ENCODE peak calls at places on chromosome 14, in five cellular contexts. J is tibial nerve, P is Karpas-422, H is mucosa of descending colon, M is HCT116. Q is an unnamed sample.

GRCh38 chr14:20489093-20489994 is 16.0 kb upstream of the RNASE10 start:
- DNase-seq in J (no peak), P (no peak), H (no peak), M (no peak), Q (no peak)

GRCh38 chr14:20986811-20987210 is 3.0 kb upstream of the METTL17 start:
- DNase-seq in J (no peak), H (no peak), P (no peak), M (peak), Q (peak)

GRCh38 chr14:102437997-102438922 is 71.3 kb downstream of the ANKRD9 start:
- DNase-seq in J (peak), M (peak), P (peak), H (peak), Q (peak)

GRCh38 chr14:72610096-72610830 is 283.6 kb downstream of the DPF3 start:
- DNase-seq in H (no peak), M (no peak), P (no peak), J (no peak), Q (no peak)

GRCh38 chr14:21210023-21210422 is 54.2 kb upstream of the OR5AU1 start:
- DNase-seq in P (no peak), M (no peak), H (no peak), J (no peak), Q (no peak)

GRCh38 chr14:61860294-61860918 is 98.2 kb downstream of the SNAPC1 start:
- DNase-seq in J (no peak), M (peak), P (peak), H (no peak), Q (peak)

GRCh38 chr14:100488057-100488456 is 99.2 kb downstream of the BEGAIN start:
- DNase-seq in J (no peak), P (no peak), H (no peak), M (no peak), Q (no peak)

GRCh38 chr14:20477211-20477876 is 8.1 kb downstream of the PNP start:
- DNase-seq in J (no peak), M (no peak), P (peak), H (no peak), Q (no peak)

GRCh38 chr14:58864751-58865519 is 227.2 kb downstream of the DACT1 start:
- DNase-seq in M (no peak), J (no peak), H (no peak), P (no peak), Q (no peak)

GRCh38 chr14:92613008-92613658 is 99.6 kb downstream of the RIN3 start:
- DNase-seq in H (no peak), J (no peak), P (peak), M (no peak), Q (peak)

GRCh38 chr14:22466520-22466919 is 122.5 kb downstream of the DAD1 start:
- DNase-seq in H (no peak), P (no peak), M (no peak), J (no peak), Q (no peak)

GRCh38 chr14:19838433-19838832 is 34.9 kb downstream of the OR4N2 start:
- DNase-seq in H (no peak), M (no peak), P (no peak), J (no peak), Q (no peak)

GRCh38 chr14:30053103-30053502 is 125.5 kb upstream of the PRKD1 start:
- DNase-seq in P (no peak), M (no peak), H (no peak), J (no peak), Q (no peak)

GRCh38 chr14:48792376-48793024 is 793.7 kb downstream of the RPS29 start:
- DNase-seq in H (no peak), J (no peak), P (no peak), M (no peak), Q (peak)

GRCh38 chr14:57938533-57938932 is 72.6 kb upstream of the SLC35F4 start:
- DNase-seq in J (no peak), M (no peak), P (no peak), H (no peak), Q (no peak)

GRCh38 chr14:29650554-29651269 is 276.9 kb downstream of the PRKD1 start:
- DNase-seq in P (no peak), J (no peak), M (no peak), H (no peak), Q (no peak)

GRCh38 chr14:74637184-74637562 is 25.1 kb upstream of the LTBP2 start:
- DNase-seq in J (no peak), H (no peak), M (no peak), P (no peak), Q (no peak)

GRCh38 chr14:47549886-47550285 is 125.5 kb downstream of the MDGA2 start:
- DNase-seq in M (no peak), P (no peak), H (no peak), J (no peak), Q (no peak)
- H3K4me3 ChIP-seq in M (no peak), P (no peak), H (no peak), J (no peak), Q (no peak)

GRCh38 chr14:26206640-26207039 is 391.2 kb downstream of the NOVA1 start:
- DNase-seq in M (no peak), P (no peak), J (no peak), H (no peak), Q (no peak)

GRCh38 chr14:26204954-26205479 is 392.8 kb downstream of the NOVA1 start:
- DNase-seq in J (peak), P (no peak), M (no peak), H (peak), Q (no peak)

GRCh38 chr14:26200675-26201074 is 397.2 kb downstream of the NOVA1 start:
- DNase-seq in H (no peak), P (no peak), M (no peak), J (no peak), Q (no peak)

GRCh38 chr14:26199599-26200370 is 398.0 kb downstream of the NOVA1 start:
- DNase-seq in P (no peak), J (no peak), H (no peak), M (no peak), Q (no peak)

GRCh38 chr14:26204362-26204953 is 393.4 kb downstream of the NOVA1 start:
- DNase-seq in P (no peak), M (no peak), H (no peak), J (no peak), Q (no peak)
- H3K4me3 ChIP-seq in P (no peak), M (no peak), H (no peak), J (peak), Q (no peak)

GRCh38 chr14:60736494-60736893 is 1.9 kb downstream of the MNAT1 start:
- DNase-seq in M (no peak), H (no peak), J (no peak), P (peak), Q (no peak)
- H3K4me3 ChIP-seq in M (no peak), H (no peak), J (no peak), P (peak), Q (no peak)

GRCh38 chr14:54699087-54699530 is 132.2 kb downstream of the SAMD4A start:
- DNase-seq in M (no peak), H (no peak), J (no peak), P (no peak), Q (no peak)

GRCh38 chr14:54697806-54698205 is 130.9 kb downstream of the SAMD4A start:
- DNase-seq in P (no peak), M (no peak), J (no peak), H (no peak), Q (no peak)

GRCh38 chr14:54696998-54697397 is 130.1 kb downstream of the SAMD4A start:
- DNase-seq in P (no peak), H (no peak), J (no peak), M (no peak), Q (no peak)

GRCh38 chr14:54699735-54700134 is 132.8 kb downstream of the SAMD4A start:
- DNase-seq in P (no peak), J (no peak), M (no peak), H (no peak), Q (no peak)

DNA sequence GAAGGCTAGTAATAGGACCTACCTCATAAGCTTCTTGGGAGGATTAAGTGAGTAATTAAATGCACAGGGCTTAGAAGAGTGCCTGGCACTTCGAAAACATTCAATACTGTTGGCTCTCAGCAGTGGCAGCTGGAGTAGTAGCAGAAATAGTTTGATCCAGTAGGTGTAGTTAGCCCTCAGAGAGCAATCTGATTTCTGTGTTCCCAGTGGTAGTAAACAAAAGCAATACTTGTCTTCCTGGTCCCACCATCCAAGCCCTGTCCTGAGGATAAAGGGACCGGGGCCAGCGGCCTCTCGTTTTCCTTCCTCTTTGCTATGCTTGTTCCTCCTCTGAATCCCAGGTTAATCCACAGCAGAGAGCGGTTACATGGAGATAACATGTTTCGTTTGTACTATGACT is 131.6 kb downstream of the SAMD4A start:
- DNase-seq in P (no peak), H (no peak), J (no peak), M (no peak), Q (no peak)
- H3K4me3 ChIP-seq in P (no peak), H (no peak), J (no peak), M (no peak), Q (no peak)

GRCh38 chr14:53942970-53943750 is 13.5 kb downstream of the BMP4 start:
- DNase-seq in J (no peak), H (no peak), M (no peak), P (no peak), Q (no peak)
- H3K4me3 ChIP-seq in J (no peak), H (no peak), M (no peak), P (no peak), Q (no peak)

DNA sequence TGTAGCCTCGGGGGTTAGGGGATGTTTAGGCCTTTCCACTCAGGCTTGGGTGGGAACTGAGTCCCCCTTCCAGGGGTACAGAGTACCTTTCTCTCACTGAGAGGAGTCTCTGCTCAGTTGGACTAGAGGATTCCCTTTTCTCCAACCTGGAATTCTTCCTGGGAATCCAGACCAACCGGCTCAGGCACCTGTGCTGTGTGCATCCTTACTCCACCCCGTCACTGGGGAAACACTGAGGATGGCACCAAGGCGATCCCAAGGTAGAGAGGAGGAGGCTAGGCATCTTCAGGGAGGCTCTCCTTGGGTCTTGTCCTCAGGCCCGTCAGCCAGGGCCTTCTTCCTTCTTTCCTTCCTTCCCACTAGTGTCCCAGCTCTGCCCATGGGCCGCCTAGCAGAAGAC is 871 bp upstream of the TGM1 start:
- DNase-seq in J (no peak), M (no peak), P (no peak), H (no peak), Q (no peak)
- H3K4me3 ChIP-seq in J (no peak), M (no peak), P (no peak), H (no peak), Q (no peak)

DNA sequence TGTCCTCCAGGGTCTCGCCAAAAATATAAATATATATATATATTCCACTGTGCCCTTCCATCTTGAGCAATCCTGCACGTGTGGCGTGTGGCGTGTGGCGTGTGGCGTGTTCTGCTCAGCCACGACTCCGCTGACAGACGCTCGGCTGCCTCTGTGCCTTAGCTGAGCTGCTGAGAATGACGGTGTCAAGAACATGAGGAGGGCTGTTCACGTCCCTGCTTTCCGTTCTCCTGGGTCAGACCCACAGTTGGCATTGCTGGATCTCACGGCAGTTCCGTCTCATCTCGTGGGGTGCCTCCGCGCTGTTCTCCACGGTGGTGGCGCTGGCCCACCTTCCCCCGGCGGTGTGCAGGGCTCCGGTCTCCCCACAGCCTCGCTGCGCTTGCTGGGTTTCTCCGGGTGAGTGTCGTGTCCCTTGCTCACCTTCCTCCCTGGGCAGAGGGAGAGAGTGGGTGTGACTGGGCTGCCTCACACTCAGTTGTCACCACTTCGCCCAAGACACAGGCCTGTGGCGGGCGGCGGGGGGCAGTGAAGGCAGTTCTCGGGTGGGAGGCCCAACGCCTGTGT is 9.4 kb downstream of the GPR132 start:
- DNase-seq in H (peak), M (no peak), J (no peak), P (peak), Q (no peak)
- H3K4me3 ChIP-seq in H (no peak), M (no peak), J (no peak), P (no peak), Q (no peak)

Q was measured in small intestine.